ENCODE peak calls at places on chromosomes 6 and 20, in six cellular contexts. Z, R, F, A, Y and M are unnamed samples.

GRCh38 chr6:105759946-105760345 is 326.2 kb upstream of the PRDM1 start:
- DNase-seq in Z (no peak), R (no peak), F (no peak), A (no peak), Y (peak), M (no peak)

GRCh38 chr6:138387577-138388368 is 10.1 kb downstream of the SMIM28 start:
- DNase-seq in Z (no peak), R (no peak), F (no peak), A (no peak), Y (no peak), M (no peak)

GRCh38 chr6:162849269-162849668 is 121.5 kb downstream of the PACRG start:
- DNase-seq in Z (no peak), R (no peak), F (no peak), A (no peak), Y (no peak), M (no peak)

GRCh38 chr6:30834643-30835042 is 49.7 kb upstream of the DDR1 start:
- DNase-seq in Z (no peak), R (no peak), F (no peak), A (no peak), Y (no peak), M (no peak)

GRCh38 chr6:138945354-138945753 is 42.7 kb downstream of the REPS1 start:
- DNase-seq in Z (no peak), R (no peak), F (no peak), A (no peak), Y (no peak), M (no peak)

GRCh38 chr6:128409003-128409402 is 111.4 kb downstream of the PTPRK start:
- DNase-seq in Z (no peak), R (no peak), F (no peak), A (no peak), Y (no peak), M (no peak)

GRCh38 chr20:46222521-46223007 is 85.7 kb downstream of the CDH22 start:
- DNase-seq in Z (no peak), R (peak), F (no peak), A (no peak), Y (no peak), M (no peak)

GRCh38 chr6:36678488-36679042 is at the start of gene CDKN1A:
- DNase-seq in Z (peak), R (peak), F (peak), A (peak), Y (peak), M (peak)

GRCh38 chr6:37134622-37135191 is 35.2 kb upstream of the PIM1 start:
- DNase-seq in Z (peak), R (no peak), F (no peak), A (peak), Y (peak), M (peak)

GRCh38 chr6:39208233-39208720 is 21.0 kb downstream of the KCNK5 start:
- DNase-seq in Z (no peak), R (no peak), F (no peak), A (no peak), Y (no peak), M (no peak)

GRCh38 chr6:117907600-117908245 is 659 bp downstream of the SLC35F1 start:
- DNase-seq in Z (no peak), R (no peak), F (no peak), A (no peak), Y (no peak), M (no peak)

GRCh38 chr20:59308493-59309201 is 8.2 kb downstream of the EDN3 start:
- DNase-seq in Z (no peak), R (no peak), F (no peak), A (no peak), Y (no peak), M (no peak)

GRCh38 chr20:45639687-45640086 is 8.6 kb upstream of the WFDC9 start:
- DNase-seq in Z (no peak), R (no peak), F (no peak), A (no peak), Y (no peak), M (no peak)

GRCh38 chr6:63805345-63805744 is 169.7 kb downstream of the PHF3 start:
- DNase-seq in Z (no peak), R (no peak), F (no peak), A (no peak), Y (no peak), M (no peak)

GRCh38 chr20:14576478-14576877 is 239.1 kb upstream of the FLRT3 start:
- DNase-seq in Z (no peak), R (no peak), F (no peak), A (no peak), Y (no peak), M (no peak)

GRCh38 chr6:110039364-110039995 is 61.4 kb downstream of the GPR6 start:
- DNase-seq in Z (peak), R (peak), F (peak), A (peak), Y (peak), M (peak)

GRCh38 chr6:110041830-110042229 is 63.7 kb downstream of the GPR6 start:
- DNase-seq in Z (no peak), R (no peak), F (no peak), A (peak), Y (no peak), M (no peak)

GRCh38 chr6:110040716-110041115 is 62.6 kb downstream of the GPR6 start:
- DNase-seq in Z (no peak), R (no peak), F (no peak), A (peak), Y (no peak), M (no peak)

GRCh38 chr6:110041149-110041548 is 63.0 kb downstream of the GPR6 start:
- DNase-seq in Z (no peak), R (no peak), F (no peak), A (peak), Y (no peak), M (no peak)

GRCh38 chr6:110039996-110040383 is 61.9 kb downstream of the GPR6 start:
- DNase-seq in Z (no peak), R (no peak), F (peak), A (peak), Y (peak), M (no peak)
- TF ChIP-seq CTCF in Z (no peak), R (peak), F (peak), A (no peak), Y (peak), M (no peak)

GRCh38 chr20:34829191-34829590 is 3.7 kb upstream of the NCOA6 start:
- DNase-seq in Z (no peak), R (no peak), F (no peak), A (no peak), Y (no peak), M (no peak)

GRCh38 chr20:34834459-34834893 is 9.0 kb upstream of the NCOA6 start:
- DNase-seq in Z (no peak), R (no peak), F (peak), A (no peak), Y (peak), M (no peak)
- TF ChIP-seq CTCF in Z (peak), R (peak), F (peak), A (no peak), Y (peak), M (no peak)

GRCh38 chr6:164417537-164417936 is 891.9 kb downstream of the C6orf118 start:
- DNase-seq in Z (no peak), R (no peak), F (no peak), A (no peak), Y (no peak), M (no peak)
- TF ChIP-seq CTCF in Z (no peak), R (no peak), F (no peak), A (no peak), Y (no peak), M (no peak)

GRCh38 chr6:70592391-70593117 is 25.8 kb downstream of the SDHAF4 start:
- DNase-seq in Z (no peak), R (no peak), F (no peak), A (no peak), Y (no peak), M (no peak)

GRCh38 chr6:70590387-70590786 is 23.7 kb downstream of the SDHAF4 start:
- DNase-seq in Z (no peak), R (no peak), F (no peak), A (no peak), Y (no peak), M (no peak)

DNA sequence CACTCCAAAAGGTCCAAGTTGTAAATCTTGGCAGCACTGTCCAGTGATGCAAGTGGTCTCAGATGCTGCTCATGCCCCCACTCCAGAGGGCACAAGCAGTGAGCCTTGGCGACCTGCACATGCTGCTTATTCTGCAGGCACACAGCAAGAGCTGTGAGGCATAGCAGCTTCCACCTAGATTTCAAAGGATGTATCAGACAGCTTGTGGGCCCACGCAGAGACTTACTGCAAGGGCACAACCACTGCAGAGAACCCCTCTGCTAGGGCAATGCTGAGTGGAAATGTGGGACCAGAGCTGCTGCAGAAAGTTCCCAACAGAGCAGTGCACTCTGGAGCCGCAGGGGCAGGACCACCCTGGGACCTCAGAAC is 26.4 kb downstream of the SDHAF4 start:
- DNase-seq in Z (no peak), R (no peak), F (no peak), A (no peak), Y (no peak), M (no peak)
- TF ChIP-seq CTCF in Z (no peak), R (no peak), F (no peak), A (no peak), Y (no peak), M (no peak)

GRCh38 chr20:43564993-43565757 is 6.3 kb downstream of the SGK2 start:
- DNase-seq in Z (no peak), R (no peak), F (no peak), A (no peak), Y (no peak), M (no peak)

GRCh38 chr20:43565758-43566104 is 6.9 kb downstream of the SGK2 start:
- DNase-seq in Z (no peak), R (no peak), F (no peak), A (no peak), Y (no peak), M (no peak)

GRCh38 chr20:43564455-43564854 is 5.6 kb downstream of the SGK2 start:
- DNase-seq in Z (no peak), R (no peak), F (no peak), A (no peak), Y (no peak), M (no peak)

GRCh38 chr20:43563991-43564390 is 5.2 kb downstream of the SGK2 start:
- DNase-seq in Z (no peak), R (no peak), F (no peak), A (no peak), Y (no peak), M (no peak)

GRCh38 chr20:43563429-43563828 is 4.6 kb downstream of the SGK2 start:
- DNase-seq in Z (no peak), R (no peak), F (peak), A (no peak), Y (no peak), M (no peak)
- TF ChIP-seq CTCF in Z (no peak), R (no peak), F (peak), A (no peak), Y (no peak), M (no peak)

GRCh38 chr6:33985947-33986346 is 159.9 kb downstream of the GRM4 start:
- DNase-seq in Z (no peak), R (no peak), F (no peak), A (no peak), Y (no peak), M (no peak)

GRCh38 chr6:33987531-33988021 is 158.3 kb downstream of the GRM4 start:
- DNase-seq in Z (no peak), R (no peak), F (no peak), A (peak), Y (no peak), M (no peak)

GRCh38 chr6:33989016-33989854 is 156.7 kb downstream of the GRM4 start:
- DNase-seq in Z (no peak), R (no peak), F (no peak), A (peak), Y (no peak), M (no peak)

GRCh38 chr6:33990061-33990541 is 155.8 kb downstream of the GRM4 start:
- DNase-seq in Z (no peak), R (no peak), F (no peak), A (peak), Y (no peak), M (no peak)

GRCh38 chr6:33988121-33989015 is 157.5 kb downstream of the GRM4 start:
- DNase-seq in Z (no peak), R (no peak), F (no peak), A (peak), Y (no peak), M (no peak)
- TF ChIP-seq CTCF in Z (no peak), R (no peak), F (no peak), A (no peak), Y (no peak), M (no peak)

GRCh38 chr20:56994006-56994405 is 272.4 kb downstream of the BMP7 start:
- DNase-seq in Z (no peak), R (no peak), F (no peak), A (no peak), Y (no peak), M (no peak)

GRCh38 chr20:56993020-56993419 is 273.4 kb downstream of the BMP7 start:
- DNase-seq in Z (no peak), R (no peak), F (no peak), A (no peak), Y (no peak), M (no peak)

GRCh38 chr20:56995157-56995556 is 271.3 kb downstream of the BMP7 start:
- DNase-seq in Z (no peak), R (no peak), F (no peak), A (no peak), Y (no peak), M (no peak)

GRCh38 chr20:56996533-56996932 is 269.9 kb downstream of the BMP7 start:
- DNase-seq in Z (no peak), R (no peak), F (no peak), A (no peak), Y (no peak), M (no peak)

GRCh38 chr20:56995635-56996075 is 270.8 kb downstream of the BMP7 start:
- DNase-seq in Z (no peak), R (no peak), F (peak), A (no peak), Y (no peak), M (no peak)
- TF ChIP-seq CTCF in Z (no peak), R (peak), F (peak), A (no peak), Y (peak), M (no peak)

GRCh38 chr6:53290547-53291510 is 57.9 kb downstream of the ELOVL5 start:
- DNase-seq in Z (no peak), R (no peak), F (no peak), A (no peak), Y (no peak), M (no peak)
- TF ChIP-seq CTCF in Z (no peak), R (no peak), F (no peak), A (no peak), Y (peak), M (no peak)

GRCh38 chr6:121333196-121333595 is 1.1 kb downstream of the TBC1D32 start:
- DNase-seq in Z (no peak), R (no peak), F (no peak), A (no peak), Y (no peak), M (no peak)
- TF ChIP-seq CTCF in Z (no peak), R (no peak), F (no peak), A (no peak), Y (no peak), M (no peak)